ENCODE peak calls at places on chromosome 1, in four cellular contexts. V, I, C and Z are unnamed samples.

GRCh38 chr1:154862927-154863701 is 7.0 kb downstream of the KCNN3 start:
- DNase-seq in V (no peak), I (no peak), C (no peak), Z (no peak)

GRCh38 chr1:229155472-229155871 is 115.4 kb upstream of the RAB4A start:
- DNase-seq in V (no peak), I (no peak), C (peak; percentile 24), Z (no peak)

GRCh38 chr1:61221642-61222041 is 139.3 kb downstream of the NFIA start:
- DNase-seq in V (no peak), I (peak; percentile 81), C (no peak), Z (no peak)

GRCh38 chr1:28518745-28519341 is 13.0 kb downstream of the RCC1 start:
- DNase-seq in V (no peak), I (peak; percentile 54), C (no peak), Z (no peak)

GRCh38 chr1:156276966-156277381 is 5.7 kb downstream of the SMG5 start:
- DNase-seq in V (peak; percentile 75), I (peak; percentile 58), C (no peak), Z (no peak)

GRCh38 chr1:235624751-235625192 is 24.8 kb downstream of the GNG4 start:
- DNase-seq in V (no peak), I (no peak), C (no peak), Z (no peak)

GRCh38 chr1:19688041-19688842 is 23.6 kb downstream of the HTR6 start:
- DNase-seq in V (no peak), I (no peak), C (no peak), Z (no peak)

GRCh38 chr1:10651377-10651776 is 145.1 kb downstream of the CASZ1 start:
- DNase-seq in V (no peak), I (no peak), C (no peak), Z (peak; percentile 76)

GRCh38 chr1:79448426-79448825 is 441.9 kb upstream of the ADGRL4 start:
- DNase-seq in V (no peak), I (peak; percentile 21), C (no peak), Z (no peak)

GRCh38 chr1:67605209-67605780 is 79.7 kb upstream of the GADD45A start:
- DNase-seq in V (no peak), I (no peak), C (no peak), Z (no peak)

GRCh38 chr1:29827801-29828525 is 591.6 kb downstream of the PTPRU start:
- DNase-seq in V (no peak), I (no peak), C (no peak), Z (peak; percentile 36)

GRCh38 chr1:37537378-37537777 is 16.7 kb downstream of the SNIP1 start:
- DNase-seq in V (no peak), I (peak; percentile 66), C (no peak), Z (no peak)

DNA sequence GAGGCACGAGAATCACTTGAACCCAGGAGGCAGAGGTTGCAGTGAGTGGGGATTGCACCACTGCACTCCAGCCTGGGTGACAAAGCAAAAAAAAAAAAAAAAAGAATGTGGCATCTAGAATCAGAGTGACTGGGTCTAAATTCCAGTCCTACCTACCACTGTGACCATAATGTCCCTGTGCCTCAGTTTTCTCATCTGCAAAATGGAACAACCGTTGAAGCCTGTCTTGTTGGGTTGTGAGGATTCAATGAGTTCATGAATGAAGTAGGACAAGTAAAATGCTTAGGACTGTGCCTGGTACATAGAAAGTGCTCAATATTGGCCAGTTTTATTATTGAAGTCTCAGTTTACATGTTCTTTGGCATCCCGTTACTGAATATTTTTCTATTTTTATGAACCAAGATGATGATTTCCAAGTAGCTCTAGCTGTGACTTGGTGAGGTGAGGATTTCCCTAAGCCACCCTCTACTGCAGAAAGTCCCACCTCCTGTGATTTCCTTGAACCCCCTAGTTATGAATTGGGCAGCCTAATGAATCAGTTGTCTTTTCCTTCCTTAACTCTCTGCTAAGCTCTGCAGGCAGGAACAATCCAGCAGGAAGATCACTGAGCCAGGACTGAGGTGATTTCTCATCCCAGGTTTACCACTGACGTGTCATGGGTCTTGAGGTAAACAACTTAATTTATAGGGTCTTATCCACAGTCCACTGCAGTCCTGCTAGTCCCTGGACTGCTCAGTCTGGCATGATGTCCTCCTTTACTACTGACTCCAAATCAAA is 18.9 kb upstream of the MEAF6 start:
- DNase-seq in V (no peak), I (no peak), C (no peak), Z (no peak)
- H3K27ac ChIP-seq in V (peak overlapping the region; percentile 93), I (peak overlapping the region; percentile 85), C (peak overlapping the region; percentile 57), Z (peak overlapping the region; percentile 76)

DNA sequence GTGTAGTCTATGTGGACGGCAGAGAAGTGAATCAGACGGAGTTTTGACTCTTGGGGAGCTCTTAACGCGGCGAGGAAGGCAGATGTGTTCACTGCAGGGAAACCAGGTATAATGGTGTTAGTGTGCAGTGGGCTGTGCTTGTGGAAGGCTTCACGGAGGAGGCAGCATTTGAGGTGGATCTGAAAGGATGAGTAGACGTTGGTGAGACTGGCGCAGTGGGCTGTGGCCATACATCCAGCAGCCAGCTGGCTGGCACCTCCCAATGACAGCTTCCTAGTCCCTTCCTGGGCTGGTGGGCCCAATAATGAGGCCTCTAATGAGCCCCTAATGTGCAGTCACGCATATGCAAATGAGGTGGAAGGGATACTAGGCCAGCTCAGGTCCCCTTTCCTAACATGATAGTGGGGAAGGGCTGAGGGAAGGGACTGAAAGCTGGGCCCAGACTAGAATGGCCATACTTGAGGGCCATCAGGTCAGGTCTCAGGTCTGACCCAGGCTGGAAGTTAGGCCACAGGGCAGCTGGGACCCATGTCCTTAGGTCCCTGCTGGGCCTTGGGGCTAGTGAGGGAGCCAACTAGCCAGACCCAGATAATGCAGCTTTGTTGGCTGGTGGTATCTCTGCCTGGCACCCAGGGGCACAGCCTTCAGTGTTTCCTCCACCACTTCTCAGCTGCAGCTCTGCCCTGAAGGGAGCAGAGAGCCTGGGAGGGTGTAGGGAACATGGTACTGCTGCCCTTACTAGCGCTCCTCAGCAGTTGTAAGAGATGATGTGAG is 3.8 kb downstream of the MAP7D1 start:
- DNase-seq in V (no peak), I (no peak), C (no peak), Z (no peak)
- H3K4me3 ChIP-seq in V (no peak overlapping the region), I (peak overlapping the region; percentile 70), C (no peak overlapping the region), Z (peak overlapping the region; percentile 54)

GRCh38 chr1:2980849-2981248 is 40.4 kb upstream of the ACTRT2 start:
- DNase-seq in V (no peak), I (no peak), C (no peak), Z (no peak)
- H3K9me3 ChIP-seq in V (no peaks in the 10 kb centered on the region), I (no peaks in the 10 kb centered on the region), C (no peaks in the 10 kb centered on the region), Z (no peaks in the 10 kb centered on the region)

DNA sequence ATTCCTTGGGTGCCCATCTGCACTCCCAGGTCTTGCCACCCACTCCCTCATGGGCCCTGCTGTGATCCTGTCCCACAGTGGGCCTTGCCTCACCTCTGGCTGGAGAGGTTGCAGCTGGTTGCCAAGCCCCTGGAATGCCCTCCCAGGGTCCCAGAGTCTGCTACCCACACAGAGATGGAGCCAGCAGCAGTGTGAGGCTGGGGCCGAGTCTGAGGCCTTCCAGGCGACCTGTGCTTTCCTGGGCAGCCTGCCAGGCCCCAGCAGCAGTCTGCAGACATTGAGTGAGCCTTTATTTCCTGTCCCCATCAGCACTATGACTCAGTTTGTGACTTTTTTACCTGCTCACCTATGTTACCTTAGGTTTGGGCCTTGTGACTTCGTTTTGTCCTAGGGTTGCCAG is 25.0 kb upstream of the TSPAN2 start:
- DNase-seq in V (no peak), I (peak; percentile 59), C (no peak), Z (no peak)
- H3K27ac ChIP-seq in V (no peak overlapping the region), I (peak overlapping the region; percentile 74), C (no peak overlapping the region), Z (no peak overlapping the region)